ENCODE peak calls at places on chromosomes 3 and 15, in eight cellular contexts. D, E, X, O, P, Y, R and J are unnamed samples.

GRCh38 chr3:177754508-177754921 is 557.2 kb upstream of the TBL1XR1 start:
- DNase-seq in R (no peak), D (no peak), O (no peak), P (no peak), E (no peak), X (no peak), Y (no peak), J (peak; percentile 45)

GRCh38 chr15:95598456-95598855 is 732.0 kb upstream of the NR2F2 start:
- DNase-seq in D (no peak), P (no peak), X (no peak), Y (no peak), R (no peak), O (no peak), E (no peak), J (no peak)

GRCh38 chr15:69976366-69976994 is 121.2 kb downstream of the TLE3 start:
- DNase-seq in R (peak; percentile 8), Y (peak; percentile 89), E (peak; percentile 41), O (peak; percentile 81), P (peak; percentile 41), D (no peak), X (peak; percentile 87), J (peak; percentile 46)

GRCh38 chr3:127216415-127217261 is 23.7 kb downstream of the PRR23E start:
- DNase-seq in O (no peak), R (no peak), Y (no peak), E (no peak), D (no peak), P (no peak), X (no peak), J (no peak)

GRCh38 chr3:63462732-63463131 is 184.6 kb downstream of the SYNPR start:
- DNase-seq in P (no peak), O (no peak), X (peak; percentile 18), R (no peak), E (no peak), D (no peak), Y (no peak), J (no peak)

GRCh38 chr3:172808969-172809546 is 58.5 kb downstream of the ECT2 start:
- DNase-seq in O (peak; percentile 36), X (peak; percentile 46), P (no peak), E (peak; percentile 61), D (no peak), R (no peak), Y (peak; percentile 33), J (peak; percentile 71)

GRCh38 chr15:99592135-99592845 is 26.5 kb downstream of the MEF2A start:
- DNase-seq in P (no peak), Y (no peak), D (no peak), R (peak; percentile 34), X (no peak), E (peak; percentile 88), O (no peak), J (peak; percentile 56)

GRCh38 chr3:121483290-121483689 is 62.5 kb downstream of the POLQ start:
- DNase-seq in P (no peak), O (no peak), E (peak; percentile 56), R (no peak), Y (no peak), X (no peak), D (no peak), J (peak; percentile 29)

GRCh38 chr3:171101982-171102610 is 75.6 kb upstream of the SLC2A2 start:
- DNase-seq in E (peak; percentile 81), X (no peak), Y (no peak), R (no peak), D (no peak), O (no peak), P (no peak), J (peak; percentile 72)

GRCh38 chr15:75727851-75728715 is 15.4 kb upstream of the CSPG4 start:
- DNase-seq in E (no peak), D (peak; percentile 37), R (no peak), P (peak; percentile 51), Y (peak; percentile 68), O (peak; percentile 44), X (peak; percentile 83), J (peak; percentile 28)

GRCh38 chr3:111314146-111314873 is 227.7 kb upstream of the CD96 start:
- DNase-seq in D (no peak), X (no peak), P (no peak), R (no peak), O (no peak), E (no peak), Y (no peak), J (peak; percentile 19)

GRCh38 chr15:31280037-31280830 is 46.4 kb upstream of the KLF13 start:
- DNase-seq in Y (no peak), R (peak; percentile 33), P (peak; percentile 11), O (no peak), D (no peak), X (no peak), E (no peak), J (no peak)

GRCh38 chr3:127394984-127395662 is 107.3 kb upstream of the PRR20G start:
- DNase-seq in R (no peak), D (no peak), P (no peak), O (no peak), X (no peak), Y (peak; percentile 44), E (no peak), J (no peak)

DNA sequence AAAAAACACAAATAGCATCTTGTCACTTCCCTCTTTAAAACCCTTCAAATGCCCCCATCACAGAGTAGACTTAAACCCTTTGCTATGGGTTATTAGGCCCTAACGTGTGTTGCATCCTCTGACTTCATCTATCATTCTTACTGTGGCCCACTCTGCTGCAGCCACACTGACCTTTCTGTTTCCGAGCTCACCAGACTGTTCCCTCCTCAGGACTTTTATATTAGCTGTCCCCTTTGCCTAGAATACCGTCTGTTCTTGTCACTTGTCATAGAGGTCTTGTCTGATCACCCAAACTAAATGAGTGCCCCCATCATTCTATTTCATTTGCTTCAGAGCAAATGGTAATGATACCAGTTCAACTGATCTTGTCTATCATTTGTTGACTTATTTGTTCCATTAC is 877 bp upstream of the FEM1B start:
- DNase-seq in P (no peak), Y (no peak), X (no peak), E (no peak), R (no peak), D (no peak), O (no peak), J (no peak)
- H3K4me3 ChIP-seq in P (peak overlapping the region; percentile 65), Y (peak overlapping the region; percentile 68), X (peak overlapping the region; percentile 95), E (peak overlapping the region; percentile 86), R (peak overlapping the region; percentile 98), D (peak overlapping the region; percentile 99), O (peak overlapping the region; percentile 82), J (peak overlapping the region; percentile 85)

DNA sequence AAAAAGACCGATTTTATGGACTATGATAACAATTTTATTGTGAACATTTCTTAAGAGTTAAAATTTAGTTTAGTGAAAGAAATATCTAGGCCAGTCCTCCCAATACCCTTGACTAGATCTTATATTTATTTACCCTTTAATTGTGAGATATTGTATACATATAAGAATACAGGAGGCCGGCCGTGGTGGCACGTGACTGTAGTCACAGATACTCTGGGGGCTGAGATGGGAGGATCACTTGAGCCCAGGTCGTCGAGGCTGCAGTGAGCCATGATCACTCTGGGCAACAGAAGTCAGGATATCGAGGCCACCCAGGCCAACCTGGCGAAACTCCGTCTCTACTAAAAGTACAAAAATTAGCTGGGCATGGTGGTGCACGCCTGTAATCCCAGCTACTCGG is 767 bp upstream of the RMDN3 start:
- DNase-seq in X (peak; percentile 18), P (no peak), Y (no peak), O (peak; percentile 56), R (no peak), D (no peak), E (no peak), J (no peak)
- H3K4me3 ChIP-seq in X (peak overlapping the region; percentile 98), P (peak overlapping the region; percentile 96), Y (peak overlapping the region; percentile 85), O (peak overlapping the region; percentile 85), R (peak overlapping the region; percentile 95), D (peak overlapping the region; percentile 65), E (no peak overlapping the region), J (peak overlapping the region; percentile 97)

DNA sequence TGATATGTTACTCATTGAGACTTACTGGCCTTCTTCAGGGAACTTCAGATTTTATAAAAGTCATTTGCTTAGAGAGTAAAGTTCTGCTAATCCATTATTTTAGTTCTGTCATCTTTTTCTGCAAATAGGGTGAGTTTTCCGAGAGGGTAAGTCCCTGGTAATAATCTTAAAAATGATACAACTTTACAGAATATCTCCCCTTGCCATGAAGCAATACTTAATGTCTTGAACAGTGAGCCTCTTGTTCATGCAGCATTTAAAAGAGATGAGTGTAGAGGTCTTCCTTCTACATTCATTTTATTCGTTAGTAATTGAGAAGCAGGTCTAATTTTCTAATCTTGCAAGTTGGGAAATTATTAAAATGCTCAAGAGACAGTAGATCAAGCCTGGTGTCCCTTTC is 52.6 kb downstream of the MBNL1 start:
- DNase-seq in D (no peak), E (no peak), X (no peak), O (no peak), Y (no peak), R (no peak), P (no peak), J (no peak)
- H3K4me3 ChIP-seq in D (no peak overlapping the region), E (no peak overlapping the region), X (no peak overlapping the region), O (no peak overlapping the region), Y (no peak overlapping the region), R (no peak overlapping the region), P (no peak overlapping the region), J (no peak overlapping the region)

GRCh38 chr15:74726774-74727164 is 1.4 kb upstream of the CYP1A1 start:
- DNase-seq in E (no peak), X (peak; percentile 38), D (no peak), R (no peak), Y (no peak), P (no peak), O (no peak), J (no peak)
- H3K4me3 ChIP-seq in E (peak overlapping the region; percentile 45), X (peak overlapping the region; percentile 67), D (peak overlapping the region; percentile 52), R (no peak overlapping the region), Y (peak overlapping the region; percentile 63), P (peak overlapping the region; percentile 75), O (no peak overlapping the region), J (peak overlapping the region; percentile 34)